ENCODE peak calls at places on chromosomes 4 and X, in ten cellular contexts. One of them, this sample, is unnamed.

GRCh38 chr4:106818764-106819163 is 217.3 kb downstream of the DKK2 start:
- DNase-seq in HuH-7.5: no peak
- DNase-seq in amniotic stem cell: no peak
- DNase-seq in GDM1: no peak
- DNase-seq in occipital lobe: no peak
- DNase-seq in fibroblast of lung: peak
- DNase-seq in NB4: no peak
- DNase-seq in hypothalamus: no peak
- DNase-seq in neural crest cell: no peak
- DNase-seq in activated CD4-positive, alpha-beta T cell treated with anti-CD3 and anti-CD28 coated beads for 24 hours: no peak
- DNase-seq in this sample: no peak

GRCh38 chrX:2576793-2577192 is 76.0 kb upstream of the DHRSX start:
- DNase-seq in GDM1: no peak
- DNase-seq in occipital lobe: no peak
- DNase-seq in hypothalamus: no peak
- DNase-seq in neural crest cell: no peak
- DNase-seq in amniotic stem cell: no peak
- DNase-seq in HuH-7.5: no peak
- DNase-seq in fibroblast of lung: no peak
- DNase-seq in NB4: no peak
- DNase-seq in activated CD4-positive, alpha-beta T cell treated with anti-CD3 and anti-CD28 coated beads for 24 hours: no peak
- DNase-seq in this sample: peak

GRCh38 chr4:142091691-142092182 is 455.4 kb downstream of the IL15 start:
- DNase-seq in fibroblast of lung: peak
- DNase-seq in HuH-7.5: no peak
- DNase-seq in occipital lobe: no peak
- DNase-seq in hypothalamus: no peak
- DNase-seq in GDM1: no peak
- DNase-seq in neural crest cell: no peak
- DNase-seq in amniotic stem cell: no peak
- DNase-seq in activated CD4-positive, alpha-beta T cell treated with anti-CD3 and anti-CD28 coated beads for 24 hours: no peak
- DNase-seq in NB4: no peak
- DNase-seq in this sample: no peak

GRCh38 chr4:18518098-18518497 is 496.5 kb upstream of the LCORL start:
- DNase-seq in neural crest cell: no peak
- DNase-seq in NB4: no peak
- DNase-seq in fibroblast of lung: no peak
- DNase-seq in amniotic stem cell: no peak
- DNase-seq in occipital lobe: no peak
- DNase-seq in activated CD4-positive, alpha-beta T cell treated with anti-CD3 and anti-CD28 coated beads for 24 hours: no peak
- DNase-seq in HuH-7.5: no peak
- DNase-seq in hypothalamus: no peak
- DNase-seq in GDM1: no peak
- DNase-seq in this sample: no peak

GRCh38 chr4:185346975-185347601 is 48.6 kb downstream of the LRP2BP start:
- DNase-seq in hypothalamus: no peak
- DNase-seq in GDM1: no peak
- DNase-seq in neural crest cell: no peak
- DNase-seq in amniotic stem cell: no peak
- DNase-seq in fibroblast of lung: peak
- DNase-seq in activated CD4-positive, alpha-beta T cell treated with anti-CD3 and anti-CD28 coated beads for 24 hours: no peak
- DNase-seq in occipital lobe: no peak
- DNase-seq in HuH-7.5: no peak
- DNase-seq in NB4: no peak
- DNase-seq in this sample: no peak

GRCh38 chr4:168979338-168979737 is 30.7 kb downstream of the CBR4 start:
- DNase-seq in neural crest cell: no peak
- DNase-seq in HuH-7.5: no peak
- DNase-seq in occipital lobe: no peak
- DNase-seq in activated CD4-positive, alpha-beta T cell treated with anti-CD3 and anti-CD28 coated beads for 24 hours: no peak
- DNase-seq in NB4: no peak
- DNase-seq in fibroblast of lung: no peak
- DNase-seq in GDM1: no peak
- DNase-seq in amniotic stem cell: no peak
- DNase-seq in hypothalamus: no peak
- DNase-seq in this sample: no peak

GRCh38 chr4:80577991-80578390 is 242.5 kb downstream of the CFAP299 start:
- DNase-seq in occipital lobe: no peak
- DNase-seq in amniotic stem cell: no peak
- DNase-seq in NB4: no peak
- DNase-seq in hypothalamus: no peak
- DNase-seq in activated CD4-positive, alpha-beta T cell treated with anti-CD3 and anti-CD28 coated beads for 24 hours: no peak
- DNase-seq in HuH-7.5: no peak
- DNase-seq in fibroblast of lung: no peak
- DNase-seq in neural crest cell: no peak
- DNase-seq in GDM1: no peak
- DNase-seq in this sample: no peak

GRCh38 chr4:83516042-83516772 is 19.7 kb upstream of the GPAT3 start:
- DNase-seq in occipital lobe: no peak
- DNase-seq in NB4: no peak
- DNase-seq in neural crest cell: no peak
- DNase-seq in activated CD4-positive, alpha-beta T cell treated with anti-CD3 and anti-CD28 coated beads for 24 hours: no peak
- DNase-seq in HuH-7.5: no peak
- DNase-seq in fibroblast of lung: peak
- DNase-seq in GDM1: no peak
- DNase-seq in hypothalamus: no peak
- DNase-seq in amniotic stem cell: no peak
- DNase-seq in this sample: no peak

GRCh38 chr4:19300213-19300612 is 951.5 kb upstream of the SLIT2 start:
- DNase-seq in hypothalamus: no peak
- DNase-seq in amniotic stem cell: no peak
- DNase-seq in neural crest cell: no peak
- DNase-seq in occipital lobe: no peak
- DNase-seq in fibroblast of lung: peak
- DNase-seq in HuH-7.5: no peak
- DNase-seq in NB4: no peak
- DNase-seq in GDM1: no peak
- DNase-seq in activated CD4-positive, alpha-beta T cell treated with anti-CD3 and anti-CD28 coated beads for 24 hours: no peak
- DNase-seq in this sample: no peak

GRCh38 chr4:54277691-54278090 is 48.6 kb downstream of the PDGFRA start:
- DNase-seq in hypothalamus: no peak
- DNase-seq in neural crest cell: no peak
- DNase-seq in amniotic stem cell: peak
- DNase-seq in occipital lobe: no peak
- DNase-seq in NB4: no peak
- DNase-seq in activated CD4-positive, alpha-beta T cell treated with anti-CD3 and anti-CD28 coated beads for 24 hours: no peak
- DNase-seq in HuH-7.5: no peak
- DNase-seq in fibroblast of lung: peak
- DNase-seq in GDM1: no peak
- DNase-seq in this sample: no peak

GRCh38 chr4:110540606-110541440 is 64.9 kb downstream of the ENPEP start:
- DNase-seq in neural crest cell: no peak
- DNase-seq in HuH-7.5: no peak
- DNase-seq in activated CD4-positive, alpha-beta T cell treated with anti-CD3 and anti-CD28 coated beads for 24 hours: no peak
- DNase-seq in NB4: no peak
- DNase-seq in amniotic stem cell: peak
- DNase-seq in GDM1: no peak
- DNase-seq in hypothalamus: no peak
- DNase-seq in occipital lobe: no peak
- DNase-seq in fibroblast of lung: peak
- DNase-seq in this sample: no peak

GRCh38 chrX:144494069-144494468 is 610.2 kb downstream of the UBE2NL start:
- DNase-seq in hypothalamus: no peak
- DNase-seq in neural crest cell: no peak
- DNase-seq in amniotic stem cell: no peak
- DNase-seq in occipital lobe: no peak
- DNase-seq in HuH-7.5: no peak
- DNase-seq in activated CD4-positive, alpha-beta T cell treated with anti-CD3 and anti-CD28 coated beads for 24 hours: no peak
- DNase-seq in fibroblast of lung: no peak
- DNase-seq in GDM1: no peak
- DNase-seq in NB4: no peak
- DNase-seq in this sample: no peak

GRCh38 chr4:143023519-143023918 is 161.2 kb upstream of the USP38 start:
- DNase-seq in hypothalamus: no peak
- DNase-seq in amniotic stem cell: no peak
- DNase-seq in NB4: peak
- DNase-seq in neural crest cell: no peak
- DNase-seq in occipital lobe: no peak
- DNase-seq in GDM1: no peak
- DNase-seq in activated CD4-positive, alpha-beta T cell treated with anti-CD3 and anti-CD28 coated beads for 24 hours: no peak
- DNase-seq in fibroblast of lung: peak
- DNase-seq in HuH-7.5: no peak
- DNase-seq in this sample: no peak

GRCh38 chrX:1248381-1249061 is 20.1 kb upstream of the CSF2RA start:
- DNase-seq in neural crest cell: peak
- DNase-seq in GDM1: no peak
- DNase-seq in occipital lobe: no peak
- DNase-seq in HuH-7.5: no peak
- DNase-seq in activated CD4-positive, alpha-beta T cell treated with anti-CD3 and anti-CD28 coated beads for 24 hours: no peak
- DNase-seq in amniotic stem cell: no peak
- DNase-seq in hypothalamus: no peak
- DNase-seq in NB4: peak
- DNase-seq in fibroblast of lung: no peak
- DNase-seq in this sample: peak

GRCh38 chr4:5478697-5479096 is 229.7 kb downstream of the EVC2 start:
- DNase-seq in NB4: no peak
- DNase-seq in HuH-7.5: no peak
- DNase-seq in activated CD4-positive, alpha-beta T cell treated with anti-CD3 and anti-CD28 coated beads for 24 hours: no peak
- DNase-seq in fibroblast of lung: no peak
- DNase-seq in occipital lobe: no peak
- DNase-seq in neural crest cell: no peak
- DNase-seq in GDM1: no peak
- DNase-seq in amniotic stem cell: no peak
- DNase-seq in hypothalamus: no peak
- DNase-seq in this sample: no peak

GRCh38 chr4:10803944-10804343 is 119.4 kb upstream of the CLNK start:
- DNase-seq in neural crest cell: no peak
- DNase-seq in occipital lobe: no peak
- DNase-seq in GDM1: no peak
- DNase-seq in HuH-7.5: no peak
- DNase-seq in amniotic stem cell: no peak
- DNase-seq in NB4: no peak
- DNase-seq in activated CD4-positive, alpha-beta T cell treated with anti-CD3 and anti-CD28 coated beads for 24 hours: no peak
- DNase-seq in fibroblast of lung: no peak
- DNase-seq in hypothalamus: no peak
- DNase-seq in this sample: no peak

GRCh38 chrX:130877892-130878321 is 25.1 kb downstream of the ENOX2 start:
- DNase-seq in NB4: no peak
- DNase-seq in GDM1: no peak
- DNase-seq in HuH-7.5: no peak
- DNase-seq in amniotic stem cell: no peak
- DNase-seq in hypothalamus: no peak
- DNase-seq in activated CD4-positive, alpha-beta T cell treated with anti-CD3 and anti-CD28 coated beads for 24 hours: no peak
- DNase-seq in occipital lobe: no peak
- DNase-seq in fibroblast of lung: peak
- DNase-seq in neural crest cell: no peak
- DNase-seq in this sample: no peak

GRCh38 chr4:73676881-73677323 is 56.7 kb upstream of the RASSF6 start:
- DNase-seq in NB4: no peak
- DNase-seq in neural crest cell: no peak
- DNase-seq in HuH-7.5: no peak
- DNase-seq in hypothalamus: no peak
- DNase-seq in activated CD4-positive, alpha-beta T cell treated with anti-CD3 and anti-CD28 coated beads for 24 hours: no peak
- DNase-seq in fibroblast of lung: peak
- DNase-seq in GDM1: no peak
- DNase-seq in occipital lobe: no peak
- DNase-seq in amniotic stem cell: no peak
- DNase-seq in this sample: no peak

GRCh38 chr4:20195071-20195885 is 56.4 kb upstream of the SLIT2 start:
- DNase-seq in neural crest cell: no peak
- DNase-seq in NB4: peak
- DNase-seq in fibroblast of lung: peak
- DNase-seq in amniotic stem cell: no peak
- DNase-seq in HuH-7.5: no peak
- DNase-seq in occipital lobe: no peak
- DNase-seq in hypothalamus: no peak
- DNase-seq in GDM1: no peak
- DNase-seq in activated CD4-positive, alpha-beta T cell treated with anti-CD3 and anti-CD28 coated beads for 24 hours: no peak
- DNase-seq in this sample: no peak

GRCh38 chr4:78618426-78618825 is 66.9 kb downstream of the ANXA3 start:
- DNase-seq in hypothalamus: no peak
- DNase-seq in GDM1: no peak
- DNase-seq in activated CD4-positive, alpha-beta T cell treated with anti-CD3 and anti-CD28 coated beads for 24 hours: no peak
- DNase-seq in occipital lobe: no peak
- DNase-seq in NB4: no peak
- DNase-seq in amniotic stem cell: no peak
- DNase-seq in HuH-7.5: no peak
- DNase-seq in neural crest cell: no peak
- DNase-seq in fibroblast of lung: no peak
- DNase-seq in this sample: no peak

GRCh38 chr4:119124314-119124713 is 11.3 kb upstream of the MYOZ2 start:
- DNase-seq in activated CD4-positive, alpha-beta T cell treated with anti-CD3 and anti-CD28 coated beads for 24 hours: no peak
- DNase-seq in NB4: peak
- DNase-seq in hypothalamus: no peak
- DNase-seq in occipital lobe: no peak
- DNase-seq in fibroblast of lung: peak
- DNase-seq in neural crest cell: no peak
- DNase-seq in HuH-7.5: no peak
- DNase-seq in GDM1: peak
- DNase-seq in amniotic stem cell: no peak
- DNase-seq in this sample: no peak

GRCh38 chr4:85512446-85513205 is 37.7 kb downstream of the ARHGAP24 start:
- DNase-seq in neural crest cell: no peak
- DNase-seq in HuH-7.5: no peak
- DNase-seq in NB4: no peak
- DNase-seq in GDM1: no peak
- DNase-seq in amniotic stem cell: no peak
- DNase-seq in hypothalamus: no peak
- DNase-seq in occipital lobe: no peak
- DNase-seq in activated CD4-positive, alpha-beta T cell treated with anti-CD3 and anti-CD28 coated beads for 24 hours: no peak
- DNase-seq in fibroblast of lung: peak
- DNase-seq in this sample: no peak

GRCh38 chr4:766152-766515 is 59.8 kb downstream of the CPLX1 start:
- DNase-seq in amniotic stem cell: no peak
- DNase-seq in fibroblast of lung: peak
- DNase-seq in activated CD4-positive, alpha-beta T cell treated with anti-CD3 and anti-CD28 coated beads for 24 hours: no peak
- DNase-seq in GDM1: no peak
- DNase-seq in occipital lobe: no peak
- DNase-seq in NB4: peak
- DNase-seq in hypothalamus: no peak
- DNase-seq in HuH-7.5: no peak
- DNase-seq in neural crest cell: no peak
- DNase-seq in this sample: no peak

GRCh38 chrX:141662781-141663180 is 35.8 kb downstream of the SPANXD start:
- DNase-seq in GDM1: no peak
- DNase-seq in activated CD4-positive, alpha-beta T cell treated with anti-CD3 and anti-CD28 coated beads for 24 hours: no peak
- DNase-seq in occipital lobe: no peak
- DNase-seq in fibroblast of lung: peak
- DNase-seq in neural crest cell: no peak
- DNase-seq in amniotic stem cell: no peak
- DNase-seq in HuH-7.5: no peak
- DNase-seq in hypothalamus: no peak
- DNase-seq in NB4: no peak
- DNase-seq in this sample: no peak

This sample was measured in activated CD8-positive, alpha-beta T cell treated with anti-CD3 and anti-CD28 coated beads for 36 hours.